ENCODE peak calls at places on chromosomes 5 and 9, in eight cellular contexts. I, D, Z, M, W, P, K and J are unnamed samples.
A peak's percentile ranks its signal among the peaks of the same experiment; 100 is the strongest.

GRCh38 chr9:5500441-5501235 is 9.7 kb upstream of the PDCD1LG2 start:
- DNase-seq in M (no peak), D (no peak), W (no peak), I (no peak), P (no peak), Z (no peak), K (peak; percentile 71), J (peak; percentile 67)

GRCh38 chr9:96084289-96084688 is 208.8 kb downstream of the ERCC6L2 start:
- DNase-seq in Z (no peak), M (no peak), D (no peak), P (no peak), K (no peak), W (no peak), I (no peak), J (no peak)

GRCh38 chr5:174186096-174186495 is 140.6 kb downstream of the NSG2 start:
- DNase-seq in M (no peak), K (no peak), D (no peak), P (no peak), W (no peak), I (no peak), Z (no peak), J (no peak)

GRCh38 chr5:91357806-91358205 is 25.3 kb downstream of the ARRDC3 start:
- DNase-seq in M (no peak), K (no peak), D (no peak), I (no peak), W (no peak), Z (no peak), P (no peak), J (no peak)

GRCh38 chr9:715743-716400 is 125.6 kb upstream of the DMRT1 start:
- DNase-seq in K (peak; percentile 39), I (no peak), D (no peak), P (no peak), W (no peak), Z (no peak), M (no peak), J (no peak)

GRCh38 chr9:4837768-4838546 is 45.2 kb downstream of the RCL1 start:
- DNase-seq in I (no peak), Z (no peak), M (no peak), W (no peak), K (no peak), D (no peak), P (no peak), J (no peak)

GRCh38 chr5:14109041-14109747 is 33.9 kb upstream of the TRIO start:
- DNase-seq in M (peak; percentile 71), W (peak; percentile 23), P (peak; percentile 16), D (no peak), K (no peak), Z (no peak), I (no peak), J (no peak)

GRCh38 chr9:80550181-80550580 is 978.4 kb downstream of the TLE4 start:
- DNase-seq in M (no peak), W (no peak), I (no peak), P (no peak), D (no peak), Z (no peak), K (no peak), J (no peak)

GRCh38 chr5:30572279-30572678 is 621.2 kb upstream of the CDH6 start:
- DNase-seq in Z (no peak), I (no peak), W (no peak), K (no peak), P (no peak), D (no peak), M (no peak), J (no peak)

GRCh38 chr9:108885643-108886348 is 23.7 kb downstream of the ACTL7A start:
- DNase-seq in W (peak; percentile 34), I (no peak), K (peak; percentile 67), Z (no peak), M (peak; percentile 81), D (peak; percentile 48), P (peak; percentile 28), J (peak; percentile 85)

GRCh38 chr5:135487839-135488514 is 35.8 kb upstream of the TIFAB start:
- DNase-seq in P (no peak), I (no peak), W (no peak), M (no peak), D (no peak), K (no peak), Z (no peak), J (no peak)

GRCh38 chr9:109101810-109102209 is 17.9 kb downstream of the TMEM245 start:
- DNase-seq in M (peak; percentile 69), D (no peak), W (no peak), K (peak; percentile 93), P (no peak), Z (no peak), I (no peak), J (peak; percentile 8)

GRCh38 chr5:133059621-133060020 is 7.8 kb downstream of the HSPA4 start:
- DNase-seq in M (no peak), K (no peak), P (no peak), I (no peak), D (no peak), Z (no peak), W (no peak), J (no peak)

GRCh38 chr9:81980568-81980967 is 8.0 kb upstream of the SPATA31D1 start:
- DNase-seq in I (no peak), Z (no peak), M (no peak), W (no peak), P (no peak), K (no peak), D (no peak), J (no peak)

GRCh38 chr5:67552773-67553172 is 356.2 kb upstream of the CD180 start:
- DNase-seq in Z (no peak), K (no peak), W (no peak), D (no peak), P (no peak), M (no peak), I (no peak), J (no peak)

GRCh38 chr5:15496886-15497285 is 3.1 kb upstream of the FBXL7 start:
- DNase-seq in M (no peak), W (no peak), P (no peak), D (no peak), Z (no peak), K (peak; percentile 83), I (no peak), J (no peak)

GRCh38 chr5:15502208-15502607 is 2.2 kb downstream of the FBXL7 start:
- DNase-seq in W (no peak), K (peak; percentile 65), Z (no peak), D (no peak), P (no peak), M (no peak), I (no peak), J (no peak)

GRCh38 chr5:15500326-15500958 is 462 bp downstream of the FBXL7 start:
- DNase-seq in Z (peak; percentile 64), P (peak; percentile 20), M (no peak), K (peak; percentile 56), W (no peak), D (no peak), I (peak; percentile 75), J (no peak)

GRCh38 chr5:15501057-15501791 is 1.2 kb downstream of the FBXL7 start:
- DNase-seq in M (no peak), K (peak; percentile 84), I (no peak), Z (peak; percentile 53), P (peak; percentile 18), W (no peak), D (no peak), J (no peak)

GRCh38 chr5:15499528-15500325 is at the start of gene FBXL7:
- DNase-seq in W (no peak), I (peak; percentile 85), M (no peak), Z (peak; percentile 82), P (peak; percentile 55), D (no peak), K (peak; percentile 81), J (no peak)
- TF ChIP-seq POLR2A in W (no peak), I (no peak), M (no peak), Z (peak; percentile 56), P (no peak), D (no peak), K (peak; percentile 88), J (no peak)

DNA sequence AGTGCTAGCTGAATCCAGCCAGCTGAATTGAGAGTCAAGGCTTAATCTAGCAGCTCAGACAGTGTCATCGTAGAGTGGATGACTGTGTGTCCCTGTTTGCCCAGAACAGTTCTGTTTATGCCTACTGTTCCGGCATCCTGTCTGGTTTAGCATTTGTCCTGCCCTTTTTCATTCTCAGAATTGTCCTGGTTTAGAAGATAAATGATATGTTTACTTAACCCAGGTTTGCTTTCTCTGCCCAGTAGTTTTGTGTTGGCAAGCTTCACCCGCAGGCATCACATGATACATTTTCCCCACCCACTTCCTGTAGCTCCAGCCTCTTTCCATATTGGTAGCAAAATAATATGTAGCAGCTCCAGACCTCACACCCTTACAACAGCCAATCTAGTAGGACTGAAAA is 41.2 kb upstream of the ZSWIM6 start:
- DNase-seq in P (peak; percentile 72), W (no peak), M (no peak), K (peak; percentile 83), I (no peak), D (no peak), Z (no peak), J (no peak)
- TF ChIP-seq POLR2A in P (peak; percentile 17), W (no peak), M (no peak), K (no peak), I (no peak), D (no peak), Z (no peak), J (no peak)

DNA sequence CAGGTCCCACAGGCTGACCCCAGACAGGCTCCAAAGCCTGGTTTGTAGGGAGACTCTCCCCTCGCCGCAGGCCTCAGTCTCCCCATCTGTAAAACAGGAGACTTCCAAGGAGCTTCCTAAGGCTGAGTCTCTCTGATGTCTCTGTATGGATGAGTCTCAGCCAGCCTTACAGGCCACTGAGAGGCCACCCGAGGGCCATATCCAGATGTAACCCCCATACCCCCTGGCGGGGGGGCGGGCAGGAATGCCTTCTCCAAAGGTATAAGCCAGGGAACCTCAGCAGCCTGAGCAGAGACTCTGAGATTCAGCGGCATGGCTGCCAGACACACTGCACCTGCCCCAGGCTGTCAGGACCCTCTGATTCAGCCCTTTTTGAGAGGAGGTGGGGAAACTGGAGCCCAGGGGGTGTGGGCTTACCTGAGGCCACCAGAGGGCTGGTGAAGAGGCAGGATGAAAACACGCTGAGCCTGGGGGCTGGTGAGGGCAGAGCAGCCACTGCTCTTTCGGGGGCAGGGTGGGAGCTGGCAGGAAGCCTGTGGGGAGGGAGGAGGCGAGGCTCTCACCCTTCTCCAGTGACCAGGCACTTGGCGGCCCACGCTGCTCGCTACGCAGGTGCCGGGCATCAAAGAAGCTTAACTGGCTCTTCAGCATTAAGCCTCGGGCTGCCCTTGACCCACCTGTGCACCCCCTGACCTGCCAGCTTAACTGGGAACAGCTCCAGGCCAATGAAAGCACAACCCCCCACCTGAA is 5.5 kb upstream of the SUSD3 start:
- DNase-seq in W (no peak), K (no peak), M (no peak), D (no peak), Z (no peak), I (no peak), P (no peak), J (no peak)
- TF ChIP-seq POLR2A in W (no peak), K (no peak), M (no peak), D (no peak), Z (no peak), I (no peak), P (no peak), J (no peak)

GRCh38 chr9:131270171-131271015 is 5.9 kb downstream of the FAM78A start:
- DNase-seq in K (peak; percentile 73), D (peak; percentile 93), I (peak; percentile 93), Z (no peak), M (no peak), P (peak; percentile 67), W (no peak), J (peak; percentile 60)
- TF ChIP-seq POLR2A in K (no peak), D (no peak), I (no peak), Z (no peak), M (peak; percentile 46), P (peak; percentile 35), W (peak; percentile 47), J (no peak)